ENCODE peak calls at places on chromosomes 16 and 17, in eight cellular contexts. M is body of pancreas; E is lower lobe of right lung; K is lung; V is T-helper 1 cell; X is GM04503; S is stimulated activated CD4-positive, alpha-beta T cell treated with anti-CD3 and anti-CD28 coated beads, Interleukin-12 subunit alpha, Interleukin-12 subunit beta, amount 100 ng/mL, for 4 hours; U is effector CD4-positive, alpha-beta T cell. A is an unnamed sample.

GRCh38 chr16:75580-76501 is 2.2 kb upstream of the MPG start:
- DNase-seq in M (peak), U (no peak), S (no peak), K (peak), V (no peak), X (no peak), E (peak), A (no peak)

GRCh38 chr16:9092282-9092962 is 978 bp downstream of the HAPSTR1 start:
- DNase-seq in V (peak), S (peak), E (peak), K (peak), X (no peak), U (peak), M (peak), A (peak)

GRCh38 chr17:31373150-31374082 is 18.1 kb upstream of the RAB11FIP4 start:
- DNase-seq in S (no peak), K (no peak), V (no peak), X (no peak), E (no peak), U (peak), M (no peak), A (peak)

GRCh38 chr16:26531290-26531730 is 535.4 kb upstream of the C16orf82 start:
- DNase-seq in X (no peak), K (no peak), E (no peak), M (no peak), V (no peak), S (no peak), U (no peak), A (no peak)

GRCh38 chr17:61402978-61403845 is 3.6 kb downstream of the TBX2 start:
- DNase-seq in X (no peak), V (no peak), U (no peak), M (no peak), E (peak), S (no peak), K (no peak), A (no peak)

GRCh38 chr17:72576289-72576759 is 455.5 kb downstream of the SOX9 start:
- DNase-seq in S (no peak), M (no peak), V (no peak), E (no peak), U (no peak), K (no peak), X (no peak), A (no peak)

GRCh38 chr17:74113952-74114351 is 89.5 kb upstream of the RPL38 start:
- DNase-seq in U (no peak), S (no peak), E (no peak), V (no peak), M (no peak), X (no peak), K (no peak), A (no peak)

GRCh38 chr16:88464447-88465318 is 11.6 kb downstream of the ZFPM1 start:
- DNase-seq in E (no peak), S (no peak), K (no peak), M (no peak), X (no peak), U (no peak), V (no peak), A (no peak)

GRCh38 chr16:52785653-52786052 is 238.7 kb upstream of the TOX3 start:
- DNase-seq in V (no peak), M (no peak), S (no peak), K (no peak), X (no peak), E (no peak), U (no peak), A (no peak)

GRCh38 chr16:3542601-3543373 is 34.4 kb downstream of the NLRC3 start:
- DNase-seq in U (no peak), V (no peak), E (no peak), K (no peak), S (no peak), X (no peak), M (no peak), A (no peak)

GRCh38 chr17:17899486-17899885 is 62.7 kb upstream of the SREBF1 start:
- DNase-seq in V (no peak), M (no peak), S (no peak), K (no peak), U (no peak), E (no peak), X (no peak), A (no peak)

GRCh38 chr16:50534958-50535357 is 13.2 kb upstream of the NKD1 start:
- DNase-seq in V (no peak), E (no peak), X (no peak), M (no peak), K (no peak), U (no peak), S (no peak), A (no peak)

GRCh38 chr16:79587897-79588296 is 12.6 kb downstream of the MAF start:
- DNase-seq in U (no peak), V (no peak), E (no peak), X (no peak), S (no peak), M (no peak), K (no peak), A (no peak)

GRCh38 chr17:16872836-16873653 is 98.9 kb downstream of the TNFRSF13B start:
- DNase-seq in S (peak), U (no peak), E (no peak), M (peak), V (no peak), X (no peak), K (peak), A (peak)

GRCh38 chr17:78263063-78263735 is 31.8 kb downstream of the TMEM235 start:
- DNase-seq in U (no peak), K (peak), S (no peak), M (no peak), V (no peak), E (peak), X (no peak), A (no peak)

GRCh38 chr16:78211951-78212350 is 112.5 kb downstream of the WWOX start:
- DNase-seq in E (peak), U (no peak), S (no peak), M (peak), X (no peak), V (no peak), K (no peak), A (no peak)

GRCh38 chr17:40699359-40699758 is 4.2 kb downstream of the KRT24 start:
- DNase-seq in K (no peak), U (no peak), V (no peak), E (no peak), S (no peak), M (no peak), X (no peak), A (no peak)

GRCh38 chr17:29060475-29060874 is 17.5 kb downstream of the PIPOX start:
- DNase-seq in U (no peak), M (no peak), E (no peak), V (no peak), K (no peak), X (no peak), S (no peak), A (no peak)

GRCh38 chr17:28033972-28034714 is 8.3 kb upstream of the NLK start:
- DNase-seq in K (no peak), X (peak), U (no peak), V (no peak), E (no peak), S (no peak), M (no peak), A (no peak)

GRCh38 chr17:77946900-77947643 is 11.4 kb upstream of the TNRC6C start:
- DNase-seq in M (no peak), E (no peak), S (no peak), X (no peak), U (no peak), V (no peak), K (no peak), A (no peak)